ENCODE peak calls at places on chromosomes 12 and 14, in seven cellular contexts. One of them, this sample, is unnamed.

GRCh38 chr12:122421263-122421814 is 1.1 kb downstream of the CLIP1 start:
- DNase-seq in endothelial cell: peak; percentile 18
- DNase-seq in nephron progenitor cell: no peak
- DNase-seq in GM12865: peak; percentile 48
- DNase-seq in ovary: peak; percentile 48
- DNase-seq in fibroblast of the aortic adventitia: peak; percentile 69
- DNase-seq in CD4-positive, alpha-beta T cell: no peak
- DNase-seq in this sample: no peak

GRCh38 chr12:40149673-40150260 is 43.9 kb upstream of the SLC2A13 start:
- DNase-seq in CD4-positive, alpha-beta T cell: no peak
- DNase-seq in fibroblast of the aortic adventitia: no peak
- DNase-seq in GM12865: no peak
- DNase-seq in nephron progenitor cell: no peak
- DNase-seq in endothelial cell: no peak
- DNase-seq in ovary: no peak
- DNase-seq in this sample: no peak

GRCh38 chr12:27864521-27864920 is 84.5 kb upstream of the MANSC4 start:
- DNase-seq in fibroblast of the aortic adventitia: no peak
- DNase-seq in endothelial cell: no peak
- DNase-seq in ovary: no peak
- DNase-seq in CD4-positive, alpha-beta T cell: no peak
- DNase-seq in GM12865: no peak
- DNase-seq in nephron progenitor cell: no peak
- DNase-seq in this sample: no peak

GRCh38 chr14:102605026-102605425 is 12.6 kb downstream of the RCOR1 start:
- DNase-seq in GM12865: no peak
- DNase-seq in ovary: no peak
- DNase-seq in fibroblast of the aortic adventitia: no peak
- DNase-seq in CD4-positive, alpha-beta T cell: no peak
- DNase-seq in endothelial cell: no peak
- DNase-seq in nephron progenitor cell: no peak
- DNase-seq in this sample: no peak

GRCh38 chr12:79016181-79016580 is 151.6 kb downstream of the SYT1 start:
- DNase-seq in fibroblast of the aortic adventitia: no peak
- DNase-seq in CD4-positive, alpha-beta T cell: no peak
- DNase-seq in endothelial cell: no peak
- DNase-seq in GM12865: no peak
- DNase-seq in nephron progenitor cell: no peak
- DNase-seq in ovary: no peak
- DNase-seq in this sample: no peak

GRCh38 chr12:27534060-27534764 is 10.2 kb downstream of the PPFIBP1 start:
- DNase-seq in CD4-positive, alpha-beta T cell: no peak
- DNase-seq in endothelial cell: no peak
- DNase-seq in GM12865: peak; percentile 87
- DNase-seq in ovary: no peak
- DNase-seq in nephron progenitor cell: no peak
- DNase-seq in fibroblast of the aortic adventitia: no peak
- DNase-seq in this sample: no peak

GRCh38 chr12:54429014-54429471 is 10.0 kb upstream of the ITGA5 start:
- DNase-seq in nephron progenitor cell: no peak
- DNase-seq in CD4-positive, alpha-beta T cell: no peak
- DNase-seq in ovary: no peak
- DNase-seq in fibroblast of the aortic adventitia: no peak
- DNase-seq in GM12865: no peak
- DNase-seq in endothelial cell: no peak
- DNase-seq in this sample: no peak

GRCh38 chr12:40959041-40959440 is 229.1 kb upstream of the PDZRN4 start:
- DNase-seq in CD4-positive, alpha-beta T cell: no peak
- DNase-seq in endothelial cell: no peak
- DNase-seq in ovary: no peak
- DNase-seq in fibroblast of the aortic adventitia: no peak
- DNase-seq in nephron progenitor cell: no peak
- DNase-seq in GM12865: no peak
- DNase-seq in this sample: no peak

GRCh38 chr12:101480849-101481248 is 5.7 kb downstream of the SPIC start:
- DNase-seq in GM12865: no peak
- DNase-seq in fibroblast of the aortic adventitia: no peak
- DNase-seq in nephron progenitor cell: no peak
- DNase-seq in endothelial cell: no peak
- DNase-seq in ovary: no peak
- DNase-seq in CD4-positive, alpha-beta T cell: no peak
- DNase-seq in this sample: no peak

GRCh38 chr12:40942326-40942725 is 245.8 kb upstream of the PDZRN4 start:
- DNase-seq in fibroblast of the aortic adventitia: peak; percentile 5
- DNase-seq in endothelial cell: no peak
- DNase-seq in ovary: no peak
- DNase-seq in CD4-positive, alpha-beta T cell: no peak
- DNase-seq in GM12865: no peak
- DNase-seq in nephron progenitor cell: no peak
- DNase-seq in this sample: no peak

GRCh38 chr14:44170099-44170498 is 337.0 kb downstream of the FSCB start:
- DNase-seq in ovary: no peak
- DNase-seq in GM12865: no peak
- DNase-seq in CD4-positive, alpha-beta T cell: no peak
- DNase-seq in fibroblast of the aortic adventitia: no peak
- DNase-seq in endothelial cell: no peak
- DNase-seq in nephron progenitor cell: no peak
- DNase-seq in this sample: no peak

GRCh38 chr12:125222876-125223275 is 157.6 kb downstream of the AACS start:
- DNase-seq in CD4-positive, alpha-beta T cell: no peak
- DNase-seq in GM12865: no peak
- DNase-seq in endothelial cell: no peak
- DNase-seq in ovary: no peak
- DNase-seq in nephron progenitor cell: no peak
- DNase-seq in fibroblast of the aortic adventitia: no peak
- DNase-seq in this sample: no peak

GRCh38 chr14:73754911-73755360 is 40.8 kb upstream of the PNMA1 start:
- DNase-seq in ovary: peak; percentile 70
- DNase-seq in nephron progenitor cell: no peak
- DNase-seq in endothelial cell: no peak
- DNase-seq in fibroblast of the aortic adventitia: peak; percentile 69
- DNase-seq in CD4-positive, alpha-beta T cell: no peak
- DNase-seq in GM12865: no peak
- DNase-seq in this sample: no peak

GRCh38 chr14:93878251-93878650 is 48.9 kb upstream of the FAM181A start:
- DNase-seq in fibroblast of the aortic adventitia: no peak
- DNase-seq in endothelial cell: no peak
- DNase-seq in nephron progenitor cell: no peak
- DNase-seq in ovary: no peak
- DNase-seq in GM12865: no peak
- DNase-seq in CD4-positive, alpha-beta T cell: no peak
- DNase-seq in this sample: no peak

DNA sequence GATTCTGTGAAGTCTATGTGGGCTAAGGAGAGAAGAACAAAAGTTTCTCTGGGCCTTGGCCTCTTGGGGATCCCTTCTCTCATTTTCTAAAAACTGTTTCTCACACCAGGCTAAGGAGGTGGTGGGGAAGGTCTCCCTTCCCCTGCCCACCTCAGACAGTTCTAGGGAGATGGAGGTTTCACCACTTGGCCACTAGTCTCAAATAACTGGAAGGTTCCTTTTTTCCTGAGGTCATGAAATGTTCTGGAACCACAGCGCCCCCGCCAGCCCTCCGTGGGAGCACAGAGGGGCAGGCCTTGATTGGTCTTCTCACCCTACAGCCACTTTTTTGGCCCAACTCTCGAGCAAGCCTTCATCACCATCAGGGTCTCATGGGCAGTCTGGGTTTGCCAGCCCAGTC is 12.6 kb downstream of the C12orf43 start:
- DNase-seq in GM12865: no peak
- DNase-seq in ovary: no peak
- DNase-seq in endothelial cell: no peak
- DNase-seq in nephron progenitor cell: no peak
- DNase-seq in CD4-positive, alpha-beta T cell: no peak
- DNase-seq in fibroblast of the aortic adventitia: no peak
- DNase-seq in this sample: no peak
- TF ChIP-seq CTCF in GM12865: no peak
- TF ChIP-seq CTCF in ovary: no peak
- TF ChIP-seq CTCF in endothelial cell: no peak
- TF ChIP-seq CTCF in nephron progenitor cell: no peak
- TF ChIP-seq CTCF in CD4-positive, alpha-beta T cell: no peak
- TF ChIP-seq CTCF in fibroblast of the aortic adventitia: no peak
- TF ChIP-seq CTCF in this sample: no peak

GRCh38 chr14:45658917-45659299 is 405.9 kb upstream of the MIS18BP1 start:
- DNase-seq in CD4-positive, alpha-beta T cell: no peak
- DNase-seq in nephron progenitor cell: no peak
- DNase-seq in ovary: no peak
- DNase-seq in GM12865: no peak
- DNase-seq in endothelial cell: no peak
- DNase-seq in fibroblast of the aortic adventitia: no peak
- DNase-seq in this sample: no peak

GRCh38 chr14:45664668-45665356 is 411.8 kb upstream of the MIS18BP1 start:
- DNase-seq in ovary: no peak
- DNase-seq in nephron progenitor cell: no peak
- DNase-seq in fibroblast of the aortic adventitia: no peak
- DNase-seq in endothelial cell: peak; percentile 5
- DNase-seq in CD4-positive, alpha-beta T cell: no peak
- DNase-seq in GM12865: no peak
- DNase-seq in this sample: no peak
- TF ChIP-seq CTCF in ovary: no peak
- TF ChIP-seq CTCF in nephron progenitor cell: no peak
- TF ChIP-seq CTCF in fibroblast of the aortic adventitia: no peak
- TF ChIP-seq CTCF in endothelial cell: peak; percentile 24
- TF ChIP-seq CTCF in CD4-positive, alpha-beta T cell: no peak
- TF ChIP-seq CTCF in GM12865: no peak
- TF ChIP-seq CTCF in this sample: no peak

GRCh38 chr12:131275824-131276223 is 322.1 kb downstream of the ADGRD1 start:
- DNase-seq in nephron progenitor cell: no peak
- DNase-seq in endothelial cell: no peak
- DNase-seq in CD4-positive, alpha-beta T cell: no peak
- DNase-seq in fibroblast of the aortic adventitia: no peak
- DNase-seq in GM12865: no peak
- DNase-seq in ovary: no peak
- DNase-seq in this sample: no peak

GRCh38 chr12:131276501-131277185 is 322.9 kb downstream of the ADGRD1 start:
- DNase-seq in ovary: no peak
- DNase-seq in nephron progenitor cell: no peak
- DNase-seq in endothelial cell: no peak
- DNase-seq in CD4-positive, alpha-beta T cell: no peak
- DNase-seq in GM12865: no peak
- DNase-seq in fibroblast of the aortic adventitia: no peak
- DNase-seq in this sample: no peak

GRCh38 chr12:131273291-131273845 is 319.7 kb downstream of the ADGRD1 start:
- DNase-seq in GM12865: no peak
- DNase-seq in CD4-positive, alpha-beta T cell: no peak
- DNase-seq in endothelial cell: no peak
- DNase-seq in nephron progenitor cell: no peak
- DNase-seq in fibroblast of the aortic adventitia: no peak
- DNase-seq in ovary: no peak
- DNase-seq in this sample: no peak

GRCh38 chr12:131274061-131274460 is 320.4 kb downstream of the ADGRD1 start:
- DNase-seq in fibroblast of the aortic adventitia: no peak
- DNase-seq in CD4-positive, alpha-beta T cell: no peak
- DNase-seq in ovary: no peak
- DNase-seq in nephron progenitor cell: no peak
- DNase-seq in GM12865: no peak
- DNase-seq in endothelial cell: no peak
- DNase-seq in this sample: no peak

DNA sequence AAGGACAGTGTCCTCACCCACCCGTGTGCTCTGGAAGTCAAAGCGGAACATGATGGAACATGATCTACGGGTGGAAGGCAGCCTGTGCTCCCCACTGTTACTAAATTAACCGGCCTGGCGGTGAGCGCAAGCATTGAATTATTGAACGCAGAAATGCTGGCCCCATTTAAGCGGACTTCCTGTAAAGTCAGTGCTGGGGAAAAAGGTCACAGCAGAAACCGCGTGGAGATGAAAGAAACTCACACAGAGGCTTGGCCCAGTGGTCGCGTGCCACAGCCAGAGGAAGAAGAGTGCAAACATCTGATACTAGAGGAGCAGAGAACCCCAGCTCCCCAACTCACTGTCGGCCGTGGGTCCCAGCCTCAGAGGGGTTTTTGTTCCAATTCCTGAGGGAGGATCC is 321.2 kb downstream of the ADGRD1 start:
- DNase-seq in nephron progenitor cell: no peak
- DNase-seq in GM12865: no peak
- DNase-seq in CD4-positive, alpha-beta T cell: no peak
- DNase-seq in fibroblast of the aortic adventitia: no peak
- DNase-seq in ovary: no peak
- DNase-seq in endothelial cell: no peak
- DNase-seq in this sample: no peak
- TF ChIP-seq CTCF in nephron progenitor cell: no peak
- TF ChIP-seq CTCF in GM12865: no peak
- TF ChIP-seq CTCF in CD4-positive, alpha-beta T cell: no peak
- TF ChIP-seq CTCF in fibroblast of the aortic adventitia: no peak
- TF ChIP-seq CTCF in ovary: no peak
- TF ChIP-seq CTCF in endothelial cell: no peak
- TF ChIP-seq CTCF in this sample: no peak

GRCh38 chr12:106986135-106986534 is 811 bp downstream of the MTERF2 start:
- DNase-seq in fibroblast of the aortic adventitia: no peak
- DNase-seq in nephron progenitor cell: no peak
- DNase-seq in endothelial cell: no peak
- DNase-seq in CD4-positive, alpha-beta T cell: no peak
- DNase-seq in GM12865: no peak
- DNase-seq in ovary: no peak
- DNase-seq in this sample: no peak

GRCh38 chr12:106985479-106985878 is 1.5 kb downstream of the MTERF2 start:
- DNase-seq in nephron progenitor cell: no peak
- DNase-seq in fibroblast of the aortic adventitia: no peak
- DNase-seq in CD4-positive, alpha-beta T cell: no peak
- DNase-seq in ovary: no peak
- DNase-seq in GM12865: no peak
- DNase-seq in endothelial cell: no peak
- DNase-seq in this sample: no peak

GRCh38 chr12:106984588-106985137 is 2.3 kb downstream of the MTERF2 start:
- DNase-seq in endothelial cell: no peak
- DNase-seq in CD4-positive, alpha-beta T cell: no peak
- DNase-seq in GM12865: no peak
- DNase-seq in ovary: no peak
- DNase-seq in nephron progenitor cell: no peak
- DNase-seq in fibroblast of the aortic adventitia: no peak
- DNase-seq in this sample: no peak

GRCh38 chr12:106987846-106988245 is 900 bp upstream of the MTERF2 start:
- DNase-seq in endothelial cell: no peak
- DNase-seq in ovary: no peak
- DNase-seq in CD4-positive, alpha-beta T cell: no peak
- DNase-seq in fibroblast of the aortic adventitia: no peak
- DNase-seq in GM12865: no peak
- DNase-seq in nephron progenitor cell: no peak
- DNase-seq in this sample: no peak

DNA sequence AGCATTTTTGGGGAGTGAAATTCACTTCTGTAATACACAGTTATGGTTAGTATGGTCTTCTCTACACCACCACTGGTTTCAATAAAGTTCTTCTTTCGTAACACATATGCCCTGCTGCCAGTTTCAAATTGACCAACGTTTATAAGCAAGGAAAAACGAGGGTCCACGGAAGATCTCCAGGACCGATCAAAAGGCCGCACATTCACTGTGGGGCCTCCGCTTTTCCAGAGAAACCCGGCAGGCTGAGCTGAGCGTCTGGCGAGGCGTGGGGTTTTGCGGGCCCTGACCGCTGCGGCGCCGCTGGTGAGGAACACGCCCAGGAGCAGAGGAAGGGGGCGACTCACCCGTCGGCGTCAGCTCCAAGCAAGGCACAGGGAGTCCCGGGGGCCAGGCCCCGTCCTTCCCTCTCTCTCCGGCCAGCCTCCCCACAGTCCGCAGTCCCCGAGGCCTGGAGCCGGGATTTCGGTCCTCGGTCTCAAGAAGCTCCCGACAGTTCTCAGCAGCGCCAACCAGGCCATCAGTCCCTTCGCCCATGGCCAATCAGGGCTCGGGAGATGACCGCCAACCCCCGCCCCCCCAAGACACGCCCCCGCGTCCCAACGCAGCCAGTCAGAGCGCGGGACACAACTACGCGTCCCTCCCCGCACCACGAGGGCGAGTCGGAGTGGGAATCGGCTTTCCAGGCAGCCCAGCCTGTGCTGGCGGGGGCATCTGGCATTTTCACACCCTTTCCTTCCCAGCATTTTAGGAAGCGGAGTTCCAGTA is at the start of gene MTERF2:
- DNase-seq in ovary: peak; percentile 90
- DNase-seq in fibroblast of the aortic adventitia: peak; percentile 90
- DNase-seq in nephron progenitor cell: peak; percentile 90
- DNase-seq in CD4-positive, alpha-beta T cell: peak; percentile 69
- DNase-seq in GM12865: peak; percentile 93
- DNase-seq in endothelial cell: peak; percentile 92
- DNase-seq in this sample: peak; percentile 69
- TF ChIP-seq CTCF in ovary: no peak
- TF ChIP-seq CTCF in fibroblast of the aortic adventitia: no peak
- TF ChIP-seq CTCF in nephron progenitor cell: no peak
- TF ChIP-seq CTCF in CD4-positive, alpha-beta T cell: no peak
- TF ChIP-seq CTCF in GM12865: no peak
- TF ChIP-seq CTCF in endothelial cell: no peak
- TF ChIP-seq CTCF in this sample: no peak